ENCODE peak calls at places on chromosomes 2 and 18, in eight cellular contexts. One of them, this sample, is unnamed.

GRCh38 chr18:43442571-43442970 is 165.3 kb upstream of the SYT4 start:
- DNase-seq in uterus: no peak
- DNase-seq in H54: no peak
- DNase-seq in body of pancreas: no peak
- DNase-seq in testis: no peak
- DNase-seq in adrenal gland: no peak
- DNase-seq in IMR-90: no peak
- DNase-seq in heart left ventricle: no peak
- DNase-seq in this sample: no peak

GRCh38 chr18:39945076-39945475 is 2010.0 kb upstream of the PIK3C3 start:
- DNase-seq in uterus: no peak
- DNase-seq in H54: no peak
- DNase-seq in body of pancreas: no peak
- DNase-seq in testis: no peak
- DNase-seq in adrenal gland: no peak
- DNase-seq in IMR-90: no peak
- DNase-seq in heart left ventricle: no peak
- DNase-seq in this sample: no peak

GRCh38 chr2:32617790-32618189 is 10.1 kb upstream of the TTC27 start:
- DNase-seq in uterus: no peak
- DNase-seq in H54: no peak
- DNase-seq in body of pancreas: no peak
- DNase-seq in testis: no peak
- DNase-seq in adrenal gland: no peak
- DNase-seq in IMR-90: no peak
- DNase-seq in heart left ventricle: no peak
- DNase-seq in this sample: no peak

GRCh38 chr2:190335225-190335559 is 8.2 kb upstream of the INPP1 start:
- DNase-seq in uterus: no peak
- DNase-seq in H54: no peak
- DNase-seq in body of pancreas: no peak
- DNase-seq in testis: no peak
- DNase-seq in adrenal gland: no peak
- DNase-seq in IMR-90: no peak
- DNase-seq in heart left ventricle: no peak
- DNase-seq in this sample: no peak

GRCh38 chr2:55487686-55488085 is 31.8 kb upstream of the CFAP36 start:
- DNase-seq in uterus: no peak
- DNase-seq in H54: no peak
- DNase-seq in body of pancreas: no peak
- DNase-seq in testis: no peak
- DNase-seq in adrenal gland: no peak
- DNase-seq in IMR-90: no peak
- DNase-seq in heart left ventricle: no peak
- DNase-seq in this sample: no peak

GRCh38 chr2:151632993-151633592 is 101.2 kb downstream of the NEB start:
- DNase-seq in uterus: no peak
- DNase-seq in H54: no peak
- DNase-seq in body of pancreas: no peak
- DNase-seq in testis: no peak
- DNase-seq in adrenal gland: no peak
- DNase-seq in IMR-90: peak
- DNase-seq in heart left ventricle: no peak
- DNase-seq in this sample: no peak

GRCh38 chr2:168929031-168929430 is 27.9 kb downstream of the G6PC2 start:
- DNase-seq in uterus: no peak
- DNase-seq in H54: no peak
- DNase-seq in body of pancreas: no peak
- DNase-seq in testis: no peak
- DNase-seq in adrenal gland: no peak
- DNase-seq in IMR-90: no peak
- DNase-seq in heart left ventricle: no peak
- DNase-seq in this sample: no peak

GRCh38 chr2:196590286-196590685 is 49.2 kb upstream of the CCDC150 start:
- DNase-seq in uterus: no peak
- DNase-seq in H54: no peak
- DNase-seq in body of pancreas: no peak
- DNase-seq in testis: peak
- DNase-seq in adrenal gland: no peak
- DNase-seq in IMR-90: peak
- DNase-seq in heart left ventricle: no peak
- DNase-seq in this sample: no peak

GRCh38 chr2:144848404-144848803 is 328.5 kb upstream of the ZEB2 start:
- DNase-seq in uterus: no peak
- DNase-seq in H54: no peak
- DNase-seq in body of pancreas: no peak
- DNase-seq in testis: no peak
- DNase-seq in adrenal gland: no peak
- DNase-seq in IMR-90: no peak
- DNase-seq in heart left ventricle: no peak
- DNase-seq in this sample: no peak

GRCh38 chr2:15619938-15620337 is 28.3 kb downstream of the DDX1 start:
- DNase-seq in uterus: no peak
- DNase-seq in H54: no peak
- DNase-seq in body of pancreas: no peak
- DNase-seq in testis: no peak
- DNase-seq in adrenal gland: no peak
- DNase-seq in IMR-90: no peak
- DNase-seq in heart left ventricle: no peak
- DNase-seq in this sample: no peak

GRCh38 chr2:222423632-222424280 is 587 bp upstream of the SGPP2 start:
- DNase-seq in uterus: no peak
- DNase-seq in H54: no peak
- DNase-seq in body of pancreas: no peak
- DNase-seq in testis: no peak
- DNase-seq in adrenal gland: no peak
- DNase-seq in IMR-90: no peak
- DNase-seq in heart left ventricle: no peak
- DNase-seq in this sample: peak
- TF ChIP-seq POLR2A in uterus: no peak
- TF ChIP-seq POLR2A in H54: no peak
- TF ChIP-seq POLR2A in body of pancreas: no peak
- TF ChIP-seq POLR2A in testis: no peak
- TF ChIP-seq POLR2A in adrenal gland: no peak
- TF ChIP-seq POLR2A in IMR-90: no peak
- TF ChIP-seq POLR2A in heart left ventricle: no peak
- TF ChIP-seq POLR2A in this sample: no peak

GRCh38 chr2:230711224-230711623 is 1.4 kb upstream of the CAB39 start:
- DNase-seq in uterus: no peak
- DNase-seq in H54: no peak
- DNase-seq in body of pancreas: no peak
- DNase-seq in testis: peak
- DNase-seq in adrenal gland: no peak
- DNase-seq in IMR-90: no peak
- DNase-seq in heart left ventricle: no peak
- DNase-seq in this sample: no peak

GRCh38 chr2:230715201-230715600 is 2.6 kb downstream of the CAB39 start:
- DNase-seq in uterus: no peak
- DNase-seq in H54: no peak
- DNase-seq in body of pancreas: no peak
- DNase-seq in testis: no peak
- DNase-seq in adrenal gland: no peak
- DNase-seq in IMR-90: peak
- DNase-seq in heart left ventricle: no peak
- DNase-seq in this sample: no peak

GRCh38 chr2:230713331-230714121 is 884 bp downstream of the CAB39 start:
- DNase-seq in uterus: peak
- DNase-seq in H54: peak
- DNase-seq in body of pancreas: peak
- DNase-seq in testis: peak
- DNase-seq in adrenal gland: peak
- DNase-seq in IMR-90: no peak
- DNase-seq in heart left ventricle: peak
- DNase-seq in this sample: no peak

GRCh38 chr2:230714122-230714453 is 1.4 kb downstream of the CAB39 start:
- DNase-seq in uterus: no peak
- DNase-seq in H54: peak
- DNase-seq in body of pancreas: no peak
- DNase-seq in testis: no peak
- DNase-seq in adrenal gland: no peak
- DNase-seq in IMR-90: peak
- DNase-seq in heart left ventricle: no peak
- DNase-seq in this sample: no peak

DNA sequence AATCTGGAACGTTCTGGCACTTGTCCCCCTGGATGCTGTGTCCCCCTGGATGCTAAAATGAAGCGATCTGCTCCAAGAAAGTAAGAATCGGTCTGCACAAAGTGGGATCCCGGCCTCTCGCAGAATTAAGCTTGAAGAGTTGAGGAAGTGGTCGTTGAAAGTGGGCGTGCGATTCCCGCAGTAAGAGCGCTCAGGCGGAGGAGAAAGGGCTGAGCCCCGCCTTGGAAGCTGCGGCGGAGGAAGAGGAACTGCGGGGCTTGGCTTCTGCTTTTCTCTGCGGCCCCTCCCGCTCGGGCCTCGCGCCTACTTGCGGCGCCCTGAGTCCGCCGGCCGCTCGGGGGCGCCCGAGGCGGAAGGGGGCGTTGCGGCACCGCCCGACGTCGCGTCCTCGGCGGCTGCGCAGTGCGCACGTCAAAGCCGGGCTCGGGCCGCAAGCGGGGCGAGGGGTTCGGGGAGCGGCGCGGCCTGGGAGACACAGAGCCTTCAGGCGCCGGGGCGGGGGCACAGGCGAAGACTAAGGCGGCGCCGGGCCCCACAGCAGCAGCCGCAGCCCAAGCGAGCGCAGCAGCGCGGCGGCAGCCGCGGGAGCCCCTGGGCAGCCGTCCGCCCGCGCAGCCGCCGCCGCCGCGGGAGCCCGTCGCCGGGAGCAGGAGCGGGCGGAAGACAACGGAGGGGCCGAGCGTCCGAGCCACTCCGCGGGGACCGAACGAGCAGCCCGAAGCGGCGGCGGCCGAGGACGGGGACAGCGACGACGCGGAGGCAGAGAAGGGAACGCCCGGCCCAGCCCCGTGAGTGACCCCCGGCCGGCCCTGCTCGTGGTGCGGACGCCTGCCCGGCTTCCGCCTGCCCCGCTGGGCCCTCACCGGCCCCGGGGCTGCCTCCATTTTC is at the start of gene CAB39:
- DNase-seq in uterus: peak
- DNase-seq in H54: peak
- DNase-seq in body of pancreas: peak
- DNase-seq in testis: peak
- DNase-seq in adrenal gland: peak
- DNase-seq in IMR-90: peak
- DNase-seq in heart left ventricle: peak
- DNase-seq in this sample: peak
- TF ChIP-seq POLR2A in uterus: peak
- TF ChIP-seq POLR2A in H54: peak
- TF ChIP-seq POLR2A in body of pancreas: peak
- TF ChIP-seq POLR2A in testis: no peak
- TF ChIP-seq POLR2A in adrenal gland: peak
- TF ChIP-seq POLR2A in IMR-90: peak
- TF ChIP-seq POLR2A in heart left ventricle: no peak
- TF ChIP-seq POLR2A in this sample: peak

GRCh38 chr2:163171786-163172549 is 333.4 kb upstream of the KCNH7 start:
- DNase-seq in uterus: no peak
- DNase-seq in H54: no peak
- DNase-seq in body of pancreas: no peak
- DNase-seq in testis: no peak
- DNase-seq in adrenal gland: no peak
- DNase-seq in IMR-90: no peak
- DNase-seq in heart left ventricle: no peak
- DNase-seq in this sample: no peak
- TF ChIP-seq POLR2A in uterus: no peak
- TF ChIP-seq POLR2A in H54: no peak
- TF ChIP-seq POLR2A in body of pancreas: no peak
- TF ChIP-seq POLR2A in testis: no peak
- TF ChIP-seq POLR2A in adrenal gland: no peak
- TF ChIP-seq POLR2A in IMR-90: no peak
- TF ChIP-seq POLR2A in heart left ventricle: no peak
- TF ChIP-seq POLR2A in this sample: no peak

DNA sequence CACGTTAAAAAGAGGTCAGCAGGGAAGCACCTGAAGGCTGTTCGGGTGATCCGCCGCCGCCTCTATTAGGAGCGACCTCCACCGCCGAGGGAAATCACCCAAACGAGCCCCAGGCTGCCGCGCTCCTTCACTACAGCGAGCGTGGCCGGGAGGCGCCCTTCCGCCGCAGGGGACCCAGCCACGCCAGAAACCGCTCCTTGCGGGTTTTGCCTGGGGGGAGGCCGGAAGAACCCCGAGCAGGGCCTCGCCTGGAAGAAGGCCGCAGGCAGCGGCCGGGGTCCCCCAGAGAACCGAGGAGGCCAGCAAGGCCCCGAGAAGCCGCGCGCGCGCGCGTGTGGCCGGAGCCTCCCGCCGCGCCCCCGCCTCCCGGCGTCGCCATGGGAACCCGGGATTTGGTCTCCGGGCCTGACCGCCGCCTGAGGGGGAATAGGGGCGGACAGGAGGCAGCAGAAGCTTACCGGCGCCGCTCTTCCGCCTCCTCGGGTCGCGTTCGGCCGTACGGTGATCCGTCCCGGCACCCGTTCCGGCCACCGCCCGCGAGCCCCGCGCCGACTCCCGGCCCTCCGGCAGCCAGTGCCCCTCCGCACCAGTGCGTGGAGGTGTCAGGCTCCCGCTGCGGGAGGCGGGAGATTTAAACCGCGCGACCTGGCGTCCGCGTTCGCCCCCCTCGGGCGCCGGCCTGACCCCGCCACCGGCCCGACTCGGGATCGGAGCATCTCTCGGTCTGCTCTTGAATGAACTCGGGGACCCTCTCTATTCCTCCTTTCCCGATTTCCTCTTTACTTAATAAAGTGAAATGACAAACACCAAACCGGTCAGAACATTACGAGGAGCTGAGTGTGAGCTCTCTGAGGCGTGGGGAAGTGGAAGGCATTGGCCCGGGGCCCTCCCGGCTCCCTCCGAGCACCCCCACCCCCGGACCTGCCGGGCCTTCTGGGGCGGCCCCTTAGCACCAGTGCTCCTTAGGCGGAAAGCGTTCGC is at the start of gene ICA1L:
- DNase-seq in uterus: peak
- DNase-seq in H54: peak
- DNase-seq in body of pancreas: peak
- DNase-seq in testis: peak
- DNase-seq in adrenal gland: peak
- DNase-seq in IMR-90: peak
- DNase-seq in heart left ventricle: peak
- DNase-seq in this sample: no peak
- TF ChIP-seq POLR2A in uterus: no peak
- TF ChIP-seq POLR2A in H54: peak
- TF ChIP-seq POLR2A in body of pancreas: peak
- TF ChIP-seq POLR2A in testis: no peak
- TF ChIP-seq POLR2A in adrenal gland: no peak
- TF ChIP-seq POLR2A in IMR-90: no peak
- TF ChIP-seq POLR2A in heart left ventricle: no peak
- TF ChIP-seq POLR2A in this sample: no peak

GRCh38 chr2:158456309-158457066 is at the start of the genes CCDC148 and PKP4:
- DNase-seq in uterus: peak
- DNase-seq in H54: peak
- DNase-seq in body of pancreas: peak
- DNase-seq in testis: peak
- DNase-seq in adrenal gland: peak
- DNase-seq in IMR-90: peak
- DNase-seq in heart left ventricle: peak
- DNase-seq in this sample: peak
- TF ChIP-seq POLR2A in uterus: peak
- TF ChIP-seq POLR2A in H54: peak
- TF ChIP-seq POLR2A in body of pancreas: no peak
- TF ChIP-seq POLR2A in testis: no peak
- TF ChIP-seq POLR2A in adrenal gland: peak
- TF ChIP-seq POLR2A in IMR-90: peak
- TF ChIP-seq POLR2A in heart left ventricle: no peak
- TF ChIP-seq POLR2A in this sample: no peak